ENCODE peak calls at places on chromosomes 2 and 18, in eight cellular contexts. A is heart right ventricle, B is cardiac muscle cell, I is esophagus muscularis mucosa, S is colonic mucosa, J is upper lobe of right lung, U is H1, H is ovary. Z is an unnamed sample.
A peak's percentile ranks its signal among the peaks of the same experiment; 100 is the strongest.

GRCh38 chr2:54239427-54239826 is 16.6 kb downstream of the TSPYL6 start:
- DNase-seq in B (no peak), I (no peak), U (no peak), A (no peak), H (no peak), S (no peak), J (no peak), Z (peak; percentile 49)

GRCh38 chr2:98573426-98573825 is 34.9 kb downstream of the COA5 start:
- DNase-seq in U (no peak), B (no peak), I (no peak), A (no peak), S (no peak), J (no peak), H (no peak), Z (no peak)

GRCh38 chr18:76410660-76411417 is 84.2 kb downstream of the ZNF516 start:
- DNase-seq in I (no peak), A (no peak), J (no peak), H (no peak), B (no peak), S (no peak), U (no peak), Z (no peak)

GRCh38 chr2:183292028-183292427 is 167.8 kb downstream of the NUP35 start:
- DNase-seq in A (no peak), B (peak; percentile 8), S (no peak), H (no peak), I (no peak), J (no peak), U (no peak), Z (no peak)

GRCh38 chr2:101931402-101931801 is 60.4 kb upstream of the IL1R2 start:
- DNase-seq in A (no peak), U (no peak), H (no peak), I (no peak), J (no peak), B (no peak), S (no peak), Z (peak; percentile 8)

GRCh38 chr2:23603156-23603555 is 218.2 kb downstream of the KLHL29 start:
- DNase-seq in S (no peak), A (no peak), B (no peak), I (no peak), U (no peak), J (no peak), H (no peak), Z (no peak)

GRCh38 chr2:86301711-86302202 is 35.7 kb downstream of the REEP1 start:
- DNase-seq in H (no peak), S (no peak), U (no peak), I (no peak), B (no peak), A (no peak), J (peak; percentile 28), Z (no peak)

GRCh38 chr2:216082805-216083204 is 1.1 kb downstream of the TMEM169 start:
- DNase-seq in H (no peak), B (peak; percentile 13), J (no peak), U (no peak), A (no peak), S (no peak), I (no peak), Z (no peak)

GRCh38 chr18:79064228-79064627 is 5.0 kb upstream of the ATP9B start:
- DNase-seq in U (no peak), B (no peak), S (no peak), I (no peak), H (no peak), A (no peak), J (no peak), Z (no peak)

GRCh38 chr18:45588284-45588683 is 27.0 kb upstream of the SLC14A2 start:
- DNase-seq in S (no peak), J (no peak), U (no peak), H (no peak), A (no peak), I (no peak), B (no peak), Z (peak; percentile 71)

GRCh38 chr2:30165617-30166016 is 18.8 kb downstream of the YPEL5 start:
- DNase-seq in J (no peak), I (no peak), S (no peak), H (no peak), A (no peak), B (no peak), U (no peak), Z (no peak)

GRCh38 chr2:171478345-171478744 is 43.9 kb upstream of the CYBRD1 start:
- DNase-seq in U (no peak), B (no peak), H (no peak), J (no peak), A (no peak), I (no peak), S (no peak), Z (no peak)

DNA sequence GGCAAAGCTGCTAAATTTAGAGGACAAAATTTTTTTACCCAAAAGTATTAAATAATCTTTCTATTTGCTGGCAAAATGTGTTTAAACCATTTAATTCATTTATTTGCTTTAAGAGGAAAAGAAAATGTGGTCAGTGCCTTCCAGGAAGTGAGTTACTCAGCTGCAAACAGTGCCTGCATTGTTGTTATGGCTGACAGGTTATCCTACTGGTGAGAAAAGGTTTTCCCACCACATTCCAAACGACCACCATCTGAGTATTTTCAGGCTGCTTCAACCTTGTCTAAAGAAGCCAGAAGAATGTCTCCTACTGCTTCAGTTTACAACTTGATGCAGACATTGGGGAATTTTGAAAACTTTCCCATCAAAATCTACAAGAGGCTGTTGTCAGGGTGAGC is 461.2 kb upstream of the FANCL start:
- DNase-seq in A (no peak), U (no peak), H (no peak), B (no peak), I (no peak), J (no peak), S (no peak), Z (no peak)
- TF ChIP-seq CTCF in A (no peak), U (no peak), H (no peak), B (no peak), I (no peak), J (no peak), S (no peak), Z (no peak)

DNA sequence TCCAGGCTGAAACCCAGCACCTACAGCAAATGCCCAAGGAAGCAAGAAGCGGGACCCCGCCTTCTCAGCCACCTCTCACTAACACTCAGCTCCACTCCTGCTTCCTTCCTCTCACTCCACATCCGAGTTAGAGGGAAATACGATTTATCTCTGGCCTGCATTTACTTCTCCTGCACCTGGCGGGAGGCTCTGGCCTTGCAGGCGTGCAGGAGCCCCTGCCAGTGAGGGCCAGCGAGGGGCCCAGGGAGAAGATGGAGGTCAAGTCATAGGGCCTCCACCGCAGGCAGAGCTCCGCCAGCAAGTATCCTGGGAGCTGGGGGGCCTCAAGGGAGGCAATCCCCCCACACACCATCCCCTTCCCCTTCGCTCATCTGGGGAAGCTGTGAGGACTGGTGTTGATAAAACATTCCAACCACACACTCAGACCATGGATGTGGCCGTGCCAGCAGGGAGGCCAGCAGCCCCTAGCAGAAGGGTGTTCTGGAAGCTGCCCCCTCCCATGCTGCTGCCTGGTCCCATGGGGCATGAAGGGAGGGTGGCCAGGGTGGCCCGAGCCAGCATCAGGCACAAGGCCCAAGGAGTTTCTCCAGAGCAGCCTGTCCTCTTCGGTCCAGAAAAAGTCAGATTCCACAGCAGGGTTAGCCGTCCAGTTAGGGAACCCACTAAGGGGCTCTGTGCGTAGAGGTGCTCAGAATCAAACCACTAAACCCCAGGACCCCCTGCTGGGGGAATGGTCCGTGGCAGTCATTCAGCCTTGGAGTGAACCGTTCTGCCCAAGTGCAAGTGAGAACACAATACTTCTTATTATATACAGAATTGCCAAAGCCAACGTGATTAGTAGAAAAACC is 91.2 kb downstream of the HDAC4 start:
- DNase-seq in B (no peak), S (no peak), J (peak; percentile 53), I (no peak), U (no peak), A (no peak), H (peak; percentile 23), Z (no peak)
- H3K4me3 ChIP-seq in B (no peak overlapping the region), S (no peak overlapping the region), J (peak overlapping the region; percentile 41), I (peak overlapping the region; percentile 55), U (no peak overlapping the region), A (peak overlapping the region; percentile 54), H (peak overlapping the region; percentile 44), Z (no peak overlapping the region)

DNA sequence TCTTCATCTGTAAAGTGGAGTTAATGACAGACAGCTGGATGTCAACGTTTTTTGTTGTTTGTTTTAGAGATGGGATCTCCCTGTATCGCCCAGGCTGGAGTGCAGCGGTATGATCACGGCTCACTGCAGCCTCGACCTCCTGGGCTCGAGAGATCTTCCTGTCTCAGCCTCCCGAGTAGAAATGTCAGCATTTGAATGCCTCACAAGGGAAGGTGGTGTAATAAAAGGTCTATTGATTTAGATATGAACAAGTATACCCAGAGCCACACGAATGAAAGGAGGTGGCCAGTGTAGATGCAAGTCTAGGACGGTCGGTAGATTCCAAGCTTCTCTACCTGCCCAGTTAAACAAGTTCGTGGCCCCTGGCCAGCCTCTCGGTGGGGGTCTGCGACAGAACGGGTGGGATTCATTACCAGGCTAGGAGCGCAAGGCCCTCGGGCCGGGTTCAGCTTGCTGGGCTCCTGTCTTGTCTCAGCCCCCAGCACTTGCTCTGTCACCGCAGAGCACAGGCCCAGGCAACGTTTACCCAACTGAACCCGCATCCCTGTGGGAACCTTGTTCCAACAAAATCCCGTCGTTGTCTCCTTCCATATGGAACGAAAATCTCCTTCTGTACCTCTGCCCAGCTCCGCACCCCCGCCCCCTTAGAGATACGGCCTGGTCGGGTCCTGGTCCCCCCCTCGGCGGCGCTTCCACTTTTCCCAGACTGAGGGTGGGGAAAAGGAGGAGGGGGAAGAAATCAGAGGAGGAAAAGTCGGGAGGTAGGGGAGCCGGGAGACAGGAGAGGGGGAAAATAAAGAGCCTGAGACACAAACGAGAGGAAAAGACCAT is 2.0 kb upstream of the EMX1 start:
- DNase-seq in A (no peak), B (no peak), H (no peak), I (no peak), S (no peak), J (no peak), U (no peak), Z (no peak)
- H3K27me3 ChIP-seq in A (peaks cover 100% of the 10 kb centered on the region), B (peaks cover 100% of the 10 kb centered on the region), H (no peaks in the 10 kb centered on the region), I (peaks cover 83% of the 10 kb centered on the region), S (peaks cover 76% of the 10 kb centered on the region), J (peaks cover 99% of the 10 kb centered on the region), U (peaks cover 96% of the 10 kb centered on the region), Z (peaks cover 62% of the 10 kb centered on the region)

GRCh38 chr2:70645733-70646420 is 92.3 kb upstream of the TGFA start:
- DNase-seq in A (no peak), J (no peak), B (peak; percentile 38), I (no peak), S (peak; percentile 23), U (no peak), H (no peak), Z (no peak)

GRCh38 chr2:70646429-70646828 is 92.8 kb upstream of the TGFA start:
- DNase-seq in A (no peak), I (no peak), H (no peak), S (peak; percentile 39), U (no peak), B (no peak), J (no peak), Z (no peak)

GRCh38 chr2:70641263-70641784 is 87.7 kb upstream of the TGFA start:
- DNase-seq in I (no peak), J (no peak), U (no peak), H (no peak), B (no peak), A (no peak), S (no peak), Z (no peak)

GRCh38 chr2:70639841-70640448 is 86.3 kb upstream of the TGFA start:
- DNase-seq in B (no peak), I (no peak), S (no peak), U (no peak), A (no peak), J (no peak), H (no peak), Z (no peak)

DNA sequence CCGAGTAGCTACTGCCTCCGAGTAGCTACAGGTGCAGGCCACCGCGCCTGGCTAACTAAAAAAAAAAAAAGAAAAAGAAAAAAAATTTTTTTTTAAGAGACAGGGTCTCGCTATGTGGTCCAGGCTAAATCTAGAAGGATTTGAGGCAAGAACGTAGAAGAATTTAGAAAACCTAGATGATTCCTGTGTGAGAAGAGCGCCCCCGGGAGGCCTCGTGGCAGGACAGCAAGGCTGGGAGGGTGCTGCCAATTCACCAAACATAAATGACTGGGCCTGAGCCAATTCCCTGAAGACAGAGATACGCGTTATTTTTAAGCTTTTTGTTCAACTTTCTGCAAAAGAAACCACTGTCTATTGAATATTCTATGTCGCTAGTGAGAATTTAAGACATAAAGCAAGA is 90.1 kb upstream of the TGFA start:
- DNase-seq in B (peak; percentile 15), S (peak; percentile 33), J (no peak), H (no peak), I (no peak), A (no peak), U (no peak), Z (no peak)
- TF ChIP-seq CTCF in B (peak; percentile 37), S (peak; percentile 44), J (peak; percentile 29), H (no peak), I (no peak), A (no peak), U (peak; percentile 88), Z (peak; percentile 16)

Z was measured in BJ.